ENCODE peak calls at places on chromosomes 5 and 9, in eight cellular contexts. Z is lower lobe of right lung; V is heart left ventricle; N is neuronal stem cell; Q is mucosa of descending colon; G is CD4-positive, alpha-beta memory T cell; X is heart right ventricle; T is ovary. U is an unnamed sample.

GRCh38 chr9:34452568-34452967 is 5.8 kb downstream of the FAM219A start:
- DNase-seq in Z (no peak), V (no peak), Q (no peak), T (no peak), G (no peak), N (no peak), X (no peak), U (no peak)

GRCh38 chr5:178641711-178642110 is 14.9 kb upstream of the CLK4 start:
- DNase-seq in X (no peak), V (no peak), Q (no peak), T (no peak), N (no peak), G (no peak), Z (no peak), U (no peak)

GRCh38 chr9:74910036-74910435 is 22.3 kb upstream of the TRPM6 start:
- DNase-seq in Z (no peak), N (no peak), Q (no peak), G (no peak), V (no peak), X (no peak), T (no peak), U (no peak)

GRCh38 chr5:88377705-88378656 is 109.3 kb upstream of the TMEM161B start:
- DNase-seq in V (no peak), Q (no peak), G (no peak), Z (no peak), N (no peak), X (no peak), T (no peak), U (no peak)

GRCh38 chr5:3509290-3509689 is 86.3 kb upstream of the IRX1 start:
- DNase-seq in T (no peak), G (no peak), N (no peak), Z (no peak), X (no peak), Q (no peak), V (no peak), U (no peak)

GRCh38 chr5:33737284-33737683 is 154.5 kb downstream of the ADAMTS12 start:
- DNase-seq in G (no peak), X (no peak), Z (no peak), Q (no peak), N (no peak), V (no peak), T (no peak), U (no peak)

GRCh38 chr9:82651474-82651873 is 411.5 kb downstream of the RASEF start:
- DNase-seq in V (no peak), Q (no peak), X (no peak), G (no peak), N (no peak), Z (no peak), T (no peak), U (no peak)

GRCh38 chr9:93154293-93154903 is 20.3 kb upstream of the NINJ1 start:
- DNase-seq in V (no peak), Z (no peak), G (peak; percentile 37), N (peak; percentile 53), T (no peak), X (no peak), Q (peak; percentile 45), U (no peak)

GRCh38 chr5:10624679-10625078 is 60.8 kb downstream of the ANKRD33B start:
- DNase-seq in X (no peak), T (no peak), Q (no peak), Z (no peak), G (no peak), N (no peak), V (no peak), U (no peak)

GRCh38 chr9:127572961-127573727 is 38.9 kb upstream of the STXBP1 start:
- DNase-seq in G (no peak), N (no peak), T (no peak), Q (peak; percentile 57), V (no peak), X (no peak), Z (no peak), U (peak; percentile 46)

DNA sequence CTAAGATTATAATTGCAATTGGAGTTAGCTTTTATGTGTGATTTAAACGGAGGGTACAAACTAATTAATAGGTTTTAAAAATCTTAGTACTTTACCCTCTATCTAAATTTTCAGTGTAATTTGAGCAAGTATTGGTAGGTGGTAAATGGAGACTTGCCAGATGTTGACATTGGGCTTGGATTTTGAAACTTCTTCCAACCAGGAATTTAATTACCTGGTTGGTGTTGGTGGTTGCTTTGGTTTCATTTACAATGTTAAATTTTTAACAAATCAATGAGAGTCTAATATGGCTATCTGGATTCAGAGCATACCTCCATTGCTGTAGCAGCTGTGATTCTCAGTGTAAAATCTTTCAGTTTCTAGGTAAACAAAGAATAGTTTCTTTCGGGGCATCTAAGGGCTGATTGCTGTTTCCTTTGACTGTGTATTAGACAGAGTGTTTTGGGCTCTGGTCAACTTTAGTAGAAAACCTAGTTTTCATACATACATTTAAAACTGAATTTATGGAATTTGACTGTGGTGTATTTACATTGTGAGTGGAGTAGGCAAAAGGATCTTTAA is 1.9 kb downstream of the DAPK1 start:
- DNase-seq in Z (no peak), T (no peak), Q (no peak), G (no peak), V (no peak), X (no peak), N (no peak), U (no peak)
- H3K4me3 ChIP-seq in Z (peak overlapping the region; percentile 81), T (peak overlapping the region; percentile 87), Q (no peak overlapping the region), G (no peak overlapping the region), V (peak overlapping the region; percentile 74), X (peak overlapping the region; percentile 56), N (no peak overlapping the region), U (no peak overlapping the region)

GRCh38 chr9:137269231-137269772 is 8.2 kb upstream of the TOR4A start:
- DNase-seq in Q (peak; percentile 71), V (peak; percentile 80), T (no peak), Z (peak; percentile 84), N (no peak), G (no peak), X (peak; percentile 54), U (peak; percentile 66)

GRCh38 chr9:137266589-137267453 is 10.7 kb upstream of the TOR4A start:
- DNase-seq in Z (peak; percentile 43), V (no peak), N (no peak), Q (no peak), X (no peak), G (no peak), T (no peak), U (peak; percentile 12)

GRCh38 chr9:137267933-137268355 is 9.6 kb upstream of the TOR4A start:
- DNase-seq in G (no peak), V (no peak), X (no peak), Q (no peak), N (no peak), T (no peak), Z (no peak), U (no peak)

GRCh38 chr9:137270929-137271695 is 6.4 kb upstream of the TOR4A start:
- DNase-seq in Z (no peak), Q (no peak), N (no peak), G (peak; percentile 24), X (no peak), T (no peak), V (no peak), U (no peak)

GRCh38 chr9:137268538-137269201 is 8.9 kb upstream of the TOR4A start:
- DNase-seq in T (no peak), Q (no peak), X (no peak), V (peak; percentile 49), G (no peak), N (no peak), Z (no peak), U (no peak)
- H3K36me3 ChIP-seq in T (no peaks in the 10 kb centered on the region), Q (peaks cover 3% of the 10 kb centered on the region), X (peaks cover 93% of the 10 kb centered on the region), V (peaks cover 85% of the 10 kb centered on the region), G (peaks cover 25% of the 10 kb centered on the region), N (peaks cover 43% of the 10 kb centered on the region), Z (peaks cover 80% of the 10 kb centered on the region), U (peaks cover 5% of the 10 kb centered on the region)

GRCh38 chr9:12766357-12766756 is 8.5 kb upstream of the LURAP1L start:
- DNase-seq in Z (no peak), V (no peak), X (no peak), Q (no peak), N (no peak), G (no peak), T (no peak), U (no peak)
- H3K9me3 ChIP-seq in Z (no peaks in the 10 kb centered on the region), V (no peaks in the 10 kb centered on the region), X (no peaks in the 10 kb centered on the region), Q (no peaks in the 10 kb centered on the region), N (no peaks in the 10 kb centered on the region), G (no peaks in the 10 kb centered on the region), T (no peaks in the 10 kb centered on the region), U (no peaks in the 10 kb centered on the region)

DNA sequence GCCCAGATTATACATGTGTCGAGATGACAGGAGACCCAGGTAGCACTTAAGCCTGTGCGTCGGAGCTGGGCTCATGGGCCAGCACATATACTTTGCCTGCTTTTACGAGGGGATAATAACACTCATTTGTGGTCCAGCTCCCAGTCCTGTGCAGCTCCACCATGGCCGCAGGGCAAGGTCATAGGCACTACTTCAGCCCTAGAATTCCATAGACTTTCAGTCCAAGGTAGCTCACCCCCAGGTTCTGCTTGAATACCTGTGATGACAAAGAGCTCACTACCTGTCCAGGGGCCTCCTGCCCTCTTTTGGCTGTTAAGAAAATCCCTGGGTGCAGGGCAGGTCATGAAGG is 1.7 kb downstream of the CORO2A start:
- DNase-seq in Q (no peak), G (no peak), X (no peak), Z (no peak), V (no peak), T (no peak), N (no peak), U (no peak)
- H3K4me3 ChIP-seq in Q (no peak overlapping the region), G (no peak overlapping the region), X (no peak overlapping the region), Z (peak overlapping the region; percentile 79), V (no peak overlapping the region), T (no peak overlapping the region), N (no peak overlapping the region), U (no peak overlapping the region)

DNA sequence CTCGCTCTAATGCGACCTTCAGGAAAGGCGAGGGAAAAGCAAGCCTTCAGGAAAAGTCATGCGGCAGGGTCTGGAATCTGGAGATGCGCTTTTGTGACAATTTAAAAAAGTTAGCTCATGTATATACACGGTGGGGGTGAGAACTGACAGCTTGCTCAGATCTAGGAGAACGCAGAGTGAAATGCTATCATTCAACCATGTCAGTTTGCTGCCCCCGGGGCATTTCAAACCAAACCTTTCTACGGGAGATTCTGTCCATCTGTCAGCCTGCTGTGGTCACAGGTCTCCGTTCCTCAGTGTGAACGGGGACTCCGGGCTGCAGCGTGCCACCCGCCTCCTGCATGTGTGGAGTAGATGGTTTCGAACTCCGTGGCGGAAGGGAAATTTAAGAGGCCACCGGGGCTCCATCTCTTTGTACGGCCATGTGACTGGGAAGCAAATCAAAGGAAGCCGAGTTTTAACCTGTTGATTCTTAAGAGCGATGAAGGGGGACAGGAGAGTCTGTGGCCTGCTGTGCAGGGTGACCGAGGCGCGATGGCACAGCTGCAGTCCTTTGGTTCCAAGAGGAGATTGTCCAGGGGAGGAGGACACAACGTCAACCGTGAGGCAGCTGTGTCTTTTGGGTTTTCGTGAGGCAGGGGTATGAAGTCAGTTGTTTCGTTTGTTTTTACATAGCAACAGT is 45.9 kb downstream of the OTULIN start:
- DNase-seq in N (no peak), Q (no peak), G (no peak), Z (no peak), V (no peak), X (no peak), T (no peak), U (no peak)
- H3K36me3 ChIP-seq in N (peaks cover 34% of the 10 kb centered on the region), Q (peaks cover 3% of the 10 kb centered on the region), G (peaks cover 37% of the 10 kb centered on the region), Z (peaks cover 94% of the 10 kb centered on the region), V (peaks cover 97% of the 10 kb centered on the region), X (peaks cover 99% of the 10 kb centered on the region), T (no peaks in the 10 kb centered on the region), U (no peaks in the 10 kb centered on the region)

DNA sequence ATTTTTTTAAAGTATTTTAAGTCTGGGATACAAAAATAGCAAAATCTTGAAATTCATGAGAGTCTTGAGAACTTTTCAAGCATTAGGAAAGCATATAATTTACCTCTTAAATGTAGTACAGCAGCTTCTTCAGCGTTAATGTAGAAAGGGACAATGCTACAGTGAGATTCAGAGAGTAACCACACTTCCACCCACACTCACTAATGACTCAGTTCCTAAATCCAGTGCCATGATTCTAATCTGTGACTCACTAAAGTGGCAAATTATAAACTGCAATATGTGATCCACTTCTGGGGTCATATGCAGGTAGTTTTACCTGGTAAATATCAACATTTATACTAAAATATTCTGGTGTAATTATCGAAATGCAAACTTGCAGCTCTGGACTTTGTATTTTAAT is 434.5 kb upstream of the TUSC1 start:
- DNase-seq in T (no peak), Z (no peak), X (no peak), Q (no peak), V (no peak), N (no peak), G (no peak), U (no peak)
- H3K9me3 ChIP-seq in T (no peaks in the 10 kb centered on the region), Z (no peaks in the 10 kb centered on the region), X (no peaks in the 10 kb centered on the region), Q (peaks cover 26% of the 10 kb centered on the region), V (no peaks in the 10 kb centered on the region), N (no peaks in the 10 kb centered on the region), G (peaks cover 2% of the 10 kb centered on the region), U (no peaks in the 10 kb centered on the region)